ENCODE peak calls at places on chromosomes 16 and 17, in seven cellular contexts. E, M, W, D, Q, G and B are unnamed samples.

GRCh38 chr17:63698381-63698885 is 1.5 kb downstream of the LIMD2 start:
- DNase-seq in E (no peak), M (no peak), W (no peak), D (no peak), Q (no peak), G (no peak), B (peak; percentile 30)

GRCh38 chr16:48462146-48462740 is 77.0 kb upstream of the SIAH1 start:
- DNase-seq in E (no peak), M (no peak), W (no peak), D (no peak), Q (no peak), G (no peak), B (peak; percentile 68)

GRCh38 chr17:10135539-10136257 is 62.7 kb downstream of the GAS7 start:
- DNase-seq in E (peak; percentile 69), M (peak; percentile 89), W (no peak), D (no peak), Q (no peak), G (peak; percentile 75), B (no peak)

GRCh38 chr17:10421946-10422542 is at the start of gene MYH8:
- DNase-seq in E (no peak), M (no peak), W (no peak), D (no peak), Q (no peak), G (no peak), B (no peak)

GRCh38 chr16:8863594-8864424 is 5.0 kb downstream of the CARHSP1 start:
- DNase-seq in E (no peak), M (peak; percentile 41), W (peak; percentile 81), D (no peak), Q (no peak), G (peak; percentile 25), B (no peak)

GRCh38 chr17:28481081-28481571 is 7.7 kb downstream of the SLC13A2 start:
- DNase-seq in E (no peak), M (no peak), W (no peak), D (no peak), Q (no peak), G (no peak), B (no peak)

GRCh38 chr17:55735784-55736405 is 13.2 kb upstream of the TMEM100 start:
- DNase-seq in E (peak; percentile 67), M (peak; percentile 63), W (no peak), D (no peak), Q (peak; percentile 66), G (peak; percentile 67), B (peak; percentile 66)

GRCh38 chr16:20611975-20612471 is 35.9 kb upstream of the ACSM2B start:
- DNase-seq in E (no peak), M (no peak), W (no peak), D (no peak), Q (no peak), G (no peak), B (peak; percentile 48)

GRCh38 chr17:69246726-69247375 is 18.2 kb upstream of the ABCA10 start:
- DNase-seq in E (peak; percentile 37), M (peak; percentile 51), W (no peak), D (peak; percentile 10), Q (peak; percentile 58), G (peak; percentile 61), B (peak; percentile 68)

GRCh38 chr16:69131167-69131748 is 1.1 kb downstream of the CHTF8 start:
- DNase-seq in E (peak; percentile 57), M (peak; percentile 45), W (peak; percentile 68), D (no peak), Q (peak; percentile 50), G (peak; percentile 59), B (peak; percentile 50)

GRCh38 chr17:49670002-49670401 is 7.9 kb downstream of the SPOP start:
- DNase-seq in E (no peak), M (no peak), W (no peak), D (no peak), Q (no peak), G (no peak), B (no peak)

GRCh38 chr16:28101533-28101890 is 38.0 kb upstream of the GSG1L start:
- DNase-seq in E (no peak), M (no peak), W (no peak), D (no peak), Q (no peak), G (no peak), B (no peak)

GRCh38 chr16:2520784-2521577 is 810 bp downstream of the AMDHD2 start:
- DNase-seq in E (no peak), M (no peak), W (peak; percentile 70), D (no peak), Q (peak; percentile 45), G (no peak), B (no peak)